ENCODE peak calls at places on chromosome 20, in ten cellular contexts. One of them, this sample, is unnamed.

GRCh38 chr20:11687546-11688292 is 230.0 kb upstream of the BTBD3 start:
- DNase-seq in neural progenitor cell: no peak
- DNase-seq in stimulated activated CD4-positive, alpha-beta T cell treated with anti-CD3 and anti-CD28 coated beads, Interleukin-4, amount 100 ng/mL, for 1 hour: no peak
- DNase-seq in cardiac muscle cell: no peak
- DNase-seq in NCI-H345: no peak
- DNase-seq in CD4-positive, alpha-beta T cell: no peak
- DNase-seq in EL: no peak
- DNase-seq in CMK: no peak
- DNase-seq in astrocyte of the spinal cord: no peak
- DNase-seq in AG04450: no peak
- DNase-seq in this sample: no peak

GRCh38 chr20:32829291-32830005 is 9.7 kb downstream of the MAPRE1 start:
- DNase-seq in neural progenitor cell: no peak
- DNase-seq in stimulated activated CD4-positive, alpha-beta T cell treated with anti-CD3 and anti-CD28 coated beads, Interleukin-4, amount 100 ng/mL, for 1 hour: no peak
- DNase-seq in cardiac muscle cell: no peak
- DNase-seq in NCI-H345: no peak
- DNase-seq in CD4-positive, alpha-beta T cell: no peak
- DNase-seq in EL: no peak
- DNase-seq in CMK: no peak
- DNase-seq in astrocyte of the spinal cord: no peak
- DNase-seq in AG04450: no peak
- DNase-seq in this sample: no peak

GRCh38 chr20:43799150-43799711 is 72.4 kb upstream of the GTSF1L start:
- DNase-seq in neural progenitor cell: no peak
- DNase-seq in stimulated activated CD4-positive, alpha-beta T cell treated with anti-CD3 and anti-CD28 coated beads, Interleukin-4, amount 100 ng/mL, for 1 hour: no peak
- DNase-seq in cardiac muscle cell: no peak
- DNase-seq in NCI-H345: no peak
- DNase-seq in CD4-positive, alpha-beta T cell: no peak
- DNase-seq in EL: peak
- DNase-seq in CMK: no peak
- DNase-seq in astrocyte of the spinal cord: no peak
- DNase-seq in AG04450: no peak
- DNase-seq in this sample: peak

GRCh38 chr20:40849456-40849855 is 160.4 kb upstream of the MAFB start:
- DNase-seq in neural progenitor cell: no peak
- DNase-seq in stimulated activated CD4-positive, alpha-beta T cell treated with anti-CD3 and anti-CD28 coated beads, Interleukin-4, amount 100 ng/mL, for 1 hour: no peak
- DNase-seq in cardiac muscle cell: no peak
- DNase-seq in NCI-H345: no peak
- DNase-seq in CD4-positive, alpha-beta T cell: no peak
- DNase-seq in EL: no peak
- DNase-seq in CMK: no peak
- DNase-seq in astrocyte of the spinal cord: no peak
- DNase-seq in AG04450: no peak
- DNase-seq in this sample: no peak

GRCh38 chr20:25672659-25673058 is 24.0 kb downstream of the ZNF337 start:
- DNase-seq in neural progenitor cell: no peak
- DNase-seq in stimulated activated CD4-positive, alpha-beta T cell treated with anti-CD3 and anti-CD28 coated beads, Interleukin-4, amount 100 ng/mL, for 1 hour: no peak
- DNase-seq in cardiac muscle cell: no peak
- DNase-seq in NCI-H345: no peak
- DNase-seq in CD4-positive, alpha-beta T cell: no peak
- DNase-seq in EL: no peak
- DNase-seq in CMK: no peak
- DNase-seq in astrocyte of the spinal cord: no peak
- DNase-seq in AG04450: no peak
- DNase-seq in this sample: no peak

GRCh38 chr20:62020935-62021701 is 44.6 kb downstream of the TAF4 start:
- DNase-seq in neural progenitor cell: peak
- DNase-seq in stimulated activated CD4-positive, alpha-beta T cell treated with anti-CD3 and anti-CD28 coated beads, Interleukin-4, amount 100 ng/mL, for 1 hour: no peak
- DNase-seq in cardiac muscle cell: no peak
- DNase-seq in NCI-H345: no peak
- DNase-seq in CD4-positive, alpha-beta T cell: no peak
- DNase-seq in EL: no peak
- DNase-seq in CMK: no peak
- DNase-seq in astrocyte of the spinal cord: peak
- DNase-seq in AG04450: no peak
- DNase-seq in this sample: no peak

GRCh38 chr20:7858851-7859250 is 81.4 kb downstream of the HAO1 start:
- DNase-seq in neural progenitor cell: no peak
- DNase-seq in stimulated activated CD4-positive, alpha-beta T cell treated with anti-CD3 and anti-CD28 coated beads, Interleukin-4, amount 100 ng/mL, for 1 hour: no peak
- DNase-seq in cardiac muscle cell: no peak
- DNase-seq in NCI-H345: no peak
- DNase-seq in CD4-positive, alpha-beta T cell: no peak
- DNase-seq in EL: no peak
- DNase-seq in CMK: no peak
- DNase-seq in astrocyte of the spinal cord: peak
- DNase-seq in AG04450: no peak
- DNase-seq in this sample: no peak

GRCh38 chr20:58697867-58698703 is 5.5 kb downstream of the NPEPL1 start:
- DNase-seq in neural progenitor cell: no peak
- DNase-seq in stimulated activated CD4-positive, alpha-beta T cell treated with anti-CD3 and anti-CD28 coated beads, Interleukin-4, amount 100 ng/mL, for 1 hour: no peak
- DNase-seq in cardiac muscle cell: no peak
- DNase-seq in NCI-H345: no peak
- DNase-seq in CD4-positive, alpha-beta T cell: no peak
- DNase-seq in EL: no peak
- DNase-seq in CMK: no peak
- DNase-seq in astrocyte of the spinal cord: no peak
- DNase-seq in AG04450: no peak
- DNase-seq in this sample: no peak

GRCh38 chr20:60352580-60352979 is 394.4 kb downstream of the CDH26 start:
- DNase-seq in neural progenitor cell: no peak
- DNase-seq in stimulated activated CD4-positive, alpha-beta T cell treated with anti-CD3 and anti-CD28 coated beads, Interleukin-4, amount 100 ng/mL, for 1 hour: no peak
- DNase-seq in cardiac muscle cell: no peak
- DNase-seq in NCI-H345: no peak
- DNase-seq in CD4-positive, alpha-beta T cell: no peak
- DNase-seq in EL: no peak
- DNase-seq in CMK: no peak
- DNase-seq in astrocyte of the spinal cord: no peak
- DNase-seq in AG04450: no peak
- DNase-seq in this sample: no peak

GRCh38 chr20:63709149-63709527 is 1.3 kb downstream of the ZGPAT start:
- DNase-seq in neural progenitor cell: no peak
- DNase-seq in stimulated activated CD4-positive, alpha-beta T cell treated with anti-CD3 and anti-CD28 coated beads, Interleukin-4, amount 100 ng/mL, for 1 hour: no peak
- DNase-seq in cardiac muscle cell: no peak
- DNase-seq in NCI-H345: no peak
- DNase-seq in CD4-positive, alpha-beta T cell: no peak
- DNase-seq in EL: no peak
- DNase-seq in CMK: no peak
- DNase-seq in astrocyte of the spinal cord: no peak
- DNase-seq in AG04450: no peak
- DNase-seq in this sample: no peak

GRCh38 chr20:3431109-3431508 is 23.6 kb upstream of the DNAAF9 start:
- DNase-seq in neural progenitor cell: no peak
- DNase-seq in stimulated activated CD4-positive, alpha-beta T cell treated with anti-CD3 and anti-CD28 coated beads, Interleukin-4, amount 100 ng/mL, for 1 hour: no peak
- DNase-seq in cardiac muscle cell: no peak
- DNase-seq in NCI-H345: no peak
- DNase-seq in CD4-positive, alpha-beta T cell: no peak
- DNase-seq in EL: no peak
- DNase-seq in CMK: no peak
- DNase-seq in astrocyte of the spinal cord: peak
- DNase-seq in AG04450: no peak
- DNase-seq in this sample: no peak

GRCh38 chr20:17617212-17617867 is 47.5 kb downstream of the DSTN start:
- DNase-seq in neural progenitor cell: peak
- DNase-seq in stimulated activated CD4-positive, alpha-beta T cell treated with anti-CD3 and anti-CD28 coated beads, Interleukin-4, amount 100 ng/mL, for 1 hour: peak
- DNase-seq in cardiac muscle cell: peak
- DNase-seq in NCI-H345: peak
- DNase-seq in CD4-positive, alpha-beta T cell: peak
- DNase-seq in EL: peak
- DNase-seq in CMK: peak
- DNase-seq in astrocyte of the spinal cord: no peak
- DNase-seq in AG04450: no peak
- DNase-seq in this sample: no peak